ENCODE peak calls at places on chromosomes 1 and 21, in six cellular contexts. Q, A, K, C, Y and H are unnamed samples.

GRCh38 chr1:76948846-76949245 is 81.6 kb downstream of the ST6GALNAC5 start:
- DNase-seq in C (no peak), Q (no peak), K (no peak), Y (no peak), A (no peak), H (no peak)

GRCh38 chr21:32392880-32393676 is at the start of gene URB1:
- DNase-seq in K (peak; percentile 46), Y (peak; percentile 97), A (peak; percentile 49), Q (peak; percentile 98), C (peak; percentile 75), H (peak; percentile 82)

GRCh38 chr1:4207842-4208692 is 308.0 kb upstream of the C1orf174 start:
- DNase-seq in A (no peak), Q (no peak), K (no peak), C (no peak), Y (no peak), H (no peak)

GRCh38 chr1:67135354-67135753 is 584 bp upstream of the C1orf141 start:
- DNase-seq in C (no peak), Y (no peak), Q (no peak), A (no peak), K (no peak), H (no peak)

GRCh38 chr1:60274422-60275419 is 201.2 kb upstream of the C1orf87 start:
- DNase-seq in C (no peak), Q (no peak), Y (no peak), A (no peak), K (no peak), H (no peak)

GRCh38 chr1:192974701-192975100 is 84.5 kb downstream of the UCHL5 start:
- DNase-seq in K (no peak), Y (no peak), A (peak; percentile 81), Q (no peak), C (no peak), H (no peak)

GRCh38 chr1:11158720-11159321 is 30.3 kb upstream of the ANGPTL7 start:
- DNase-seq in C (no peak), Q (no peak), Y (no peak), K (no peak), A (no peak), H (no peak)

GRCh38 chr1:998051-998821 is 1.7 kb downstream of the HES4 start:
- DNase-seq in C (no peak), Y (peak; percentile 63), Q (no peak), K (no peak), A (no peak), H (no peak)

GRCh38 chr1:16205891-16206546 is 6.4 kb downstream of the ARHGEF19 start:
- DNase-seq in K (no peak), A (no peak), Q (no peak), C (no peak), Y (no peak), H (no peak)

GRCh38 chr1:109045595-109045994 is 3.7 kb upstream of the WDR47 start:
- DNase-seq in C (no peak), Q (no peak), A (no peak), Y (no peak), K (no peak), H (no peak)

GRCh38 chr1:156276966-156277381 is 5.7 kb downstream of the SMG5 start:
- DNase-seq in K (no peak), Y (no peak), C (no peak), Q (no peak), A (no peak), H (no peak)

GRCh38 chr1:218658899-218659298 is 313.8 kb downstream of the TGFB2 start:
- DNase-seq in Q (no peak), K (no peak), Y (no peak), A (no peak), C (no peak), H (no peak)

GRCh38 chr1:225866061-225866844 is 15.9 kb downstream of the TMEM63A start:
- DNase-seq in A (no peak), Q (no peak), C (no peak), K (no peak), Y (no peak), H (no peak)

GRCh38 chr1:32791881-32792280 is 25.3 kb downstream of the YARS1 start:
- DNase-seq in Y (no peak), A (no peak), Q (no peak), C (no peak), K (no peak), H (no peak)

GRCh38 chr1:99602404-99602969 is 43.4 kb upstream of the PALMD start:
- DNase-seq in Y (no peak), K (no peak), C (no peak), Q (no peak), A (no peak), H (no peak)

GRCh38 chr1:40853113-40853999 is 8.8 kb downstream of the CITED4 start:
- DNase-seq in C (no peak), A (no peak), K (no peak), Q (no peak), Y (no peak), H (no peak)

GRCh38 chr1:147586412-147586811 is 45.1 kb downstream of the BCL9 start:
- DNase-seq in A (no peak), C (no peak), Q (no peak), K (no peak), Y (peak; percentile 51), H (peak; percentile 11)

GRCh38 chr1:6243053-6243834 is 735 bp upstream of the HES3 start:
- DNase-seq in Q (no peak), Y (no peak), C (no peak), A (no peak), K (no peak), H (no peak)

GRCh38 chr1:205274041-205274691 is 46.4 kb downstream of the TMCC2 start:
- DNase-seq in A (no peak), Q (no peak), C (peak; percentile 46), K (no peak), Y (peak; percentile 65), H (no peak)

GRCh38 chr21:31117046-31117916 is 79.0 kb upstream of the KRTAP19-8 start:
- DNase-seq in Q (no peak), K (no peak), Y (no peak), C (no peak), A (peak; percentile 50), H (peak; percentile 38)

GRCh38 chr1:18037651-18038050 is 69.9 kb upstream of the IGSF21 start:
- DNase-seq in Y (no peak), K (no peak), A (no peak), C (no peak), Q (no peak), H (no peak)

GRCh38 chr1:14140800-14141526 is 441.0 kb downstream of the PRDM2 start:
- DNase-seq in K (no peak), Q (no peak), C (no peak), Y (no peak), A (no peak), H (no peak)

GRCh38 chr1:54519709-54520108 is 28.3 kb upstream of the ACOT11 start:
- DNase-seq in C (no peak), Q (peak; percentile 61), A (no peak), Y (peak; percentile 63), K (no peak), H (no peak)

GRCh38 chr1:215082532-215083407 is at the start of gene KCNK2:
- DNase-seq in C (no peak), K (no peak), Q (no peak), A (no peak), Y (peak; percentile 70), H (peak; percentile 44)

GRCh38 chr21:31554511-31555022 is 104.9 kb upstream of the SOD1 start:
- DNase-seq in Q (no peak), C (no peak), K (peak; percentile 46), A (peak; percentile 39), Y (no peak), H (peak; percentile 72)

GRCh38 chr1:173095632-173096031 is 44.9 kb upstream of the TNFSF18 start:
- DNase-seq in Q (no peak), C (no peak), A (no peak), K (no peak), Y (no peak), H (no peak)

GRCh38 chr21:37592496-37592895 is 225.9 kb downstream of the DYRK1A start:
- DNase-seq in Y (peak; percentile 67), K (no peak), A (no peak), C (no peak), Q (no peak), H (no peak)

DNA sequence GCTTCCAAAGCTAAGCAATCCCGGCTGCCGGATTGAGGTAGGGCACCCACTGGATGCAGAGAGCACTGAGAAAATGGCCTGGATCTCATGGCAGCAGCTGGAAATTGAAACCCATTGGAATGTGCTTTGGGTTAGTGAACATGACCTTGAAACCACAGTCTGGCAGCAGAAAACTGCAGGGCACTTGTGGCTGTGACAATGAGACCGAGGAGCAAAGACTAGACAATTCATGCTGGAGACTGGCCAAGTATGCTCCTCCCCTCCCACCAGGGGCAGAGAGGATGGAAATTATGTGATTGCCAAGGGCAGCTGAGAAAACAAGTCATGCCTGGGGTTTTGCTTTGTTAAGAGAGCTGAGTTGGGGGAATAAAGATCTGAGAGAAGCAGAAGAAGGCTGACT is 60.7 kb downstream of the ZNF697 start:
- DNase-seq in A (no peak), Q (no peak), C (peak; percentile 44), Y (no peak), K (no peak), H (no peak)
- TF ChIP-seq ZNF274 in A (no peak), Q (no peak), C (no peak), Y (no peak), K (no peak), H (no peak)

GRCh38 chr1:216903389-216903754 is 180.1 kb upstream of the ESRRG start:
- DNase-seq in Q (no peak), C (no peak), A (no peak), Y (no peak), K (no peak), H (no peak)
- TF ChIP-seq ZNF274 in Q (no peak), C (no peak), A (no peak), Y (no peak), K (no peak), H (no peak)

DNA sequence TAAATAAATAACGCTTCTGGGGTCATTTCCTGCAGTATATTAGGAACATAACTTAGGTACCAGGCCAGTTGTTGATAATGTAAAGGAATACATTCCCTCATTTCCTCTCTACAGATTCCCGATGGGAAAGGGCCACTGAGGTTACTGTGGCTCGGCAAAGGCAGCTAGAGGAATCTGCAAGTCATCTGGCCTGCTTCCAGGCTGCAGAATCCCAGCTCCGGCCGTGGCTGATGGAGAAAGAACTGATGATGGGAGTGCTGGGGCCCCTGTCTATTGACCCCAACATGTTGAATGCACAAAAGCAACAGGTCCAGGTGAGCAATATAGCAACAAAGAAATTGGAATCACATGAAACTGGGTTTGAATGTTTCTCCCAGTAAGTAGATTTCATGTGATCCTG is 109.6 kb upstream of the BMP8A start:
- DNase-seq in A (no peak), Y (no peak), K (no peak), C (no peak), Q (no peak), H (no peak)
- TF ChIP-seq ZNF274 in A (no peak), Y (no peak), K (no peak), C (no peak), Q (no peak), H (no peak)

GRCh38 chr1:116853680-116854191 is 56.0 kb upstream of the PTGFRN start:
- DNase-seq in Q (peak; percentile 30), K (no peak), Y (peak; percentile 52), C (peak; percentile 58), A (peak; percentile 42), H (peak; percentile 92)

GRCh38 chr1:116855788-116856187 is 53.9 kb upstream of the PTGFRN start:
- DNase-seq in C (no peak), K (no peak), Y (no peak), Q (no peak), A (no peak), H (no peak)

GRCh38 chr1:116854294-116854693 is 55.4 kb upstream of the PTGFRN start:
- DNase-seq in K (no peak), C (no peak), A (no peak), Y (no peak), Q (no peak), H (no peak)

GRCh38 chr1:116856312-116856711 is 53.4 kb upstream of the PTGFRN start:
- DNase-seq in A (no peak), Q (no peak), Y (no peak), K (no peak), C (no peak), H (no peak)

GRCh38 chr1:116855220-116855619 is 54.5 kb upstream of the PTGFRN start:
- DNase-seq in Q (no peak), A (no peak), K (no peak), C (no peak), Y (no peak), H (no peak)
- TF ChIP-seq ZNF274 in Q (no peak), A (no peak), K (no peak), C (no peak), Y (no peak), H (no peak)